ENCODE peak calls at places on chromosome 13, in four cellular contexts. F, L, S and V are unnamed samples.

GRCh38 chr13:79932556-79932955 is 408.4 kb downstream of the SPRY2 start:
- DNase-seq in F (no peak), S (no peak), L (no peak), V (no peak)

GRCh38 chr13:99363949-99364348 is 56.8 kb upstream of the GPR183 start:
- DNase-seq in L (no peak), F (no peak), S (no peak), V (no peak)

GRCh38 chr13:48600374-48601364 is 53.1 kb upstream of the CYSLTR2 start:
- DNase-seq in F (no peak), S (no peak), L (no peak), V (no peak)

GRCh38 chr13:27018882-27019281 is 152.7 kb downstream of the USP12 start:
- DNase-seq in S (no peak), F (no peak), L (no peak), V (no peak)

GRCh38 chr13:26449063-26449848 is 108.2 kb upstream of the WASF3 start:
- DNase-seq in L (no peak), S (no peak), F (no peak), V (no peak)

GRCh38 chr13:113652404-113653263 is 5.4 kb downstream of the ATP4B start:
- DNase-seq in F (no peak), S (no peak), L (no peak), V (peak; percentile 34)

GRCh38 chr13:93217701-93218100 is 8.9 kb upstream of the GPC6 start:
- DNase-seq in L (no peak), F (peak; percentile 45), S (no peak), V (no peak)

GRCh38 chr13:63161219-63161618 is 1745.6 kb upstream of the PCDH20 start:
- DNase-seq in L (no peak), F (no peak), S (no peak), V (no peak)

GRCh38 chr13:92354583-92354982 is 872.0 kb upstream of the GPC6 start:
- DNase-seq in F (no peak), S (no peak), L (no peak), V (no peak)

GRCh38 chr13:83877901-83878300 is 4.4 kb downstream of the SLITRK1 start:
- DNase-seq in F (no peak), S (peak; percentile 73), L (no peak), V (no peak)